ENCODE peak calls at places on chromosomes 7 and 10, in four cellular contexts. G is neural crest cell, A is AG10803, P is endothelial cell. J is an unnamed sample.
A peak's percentile ranks its signal among the peaks of the same experiment; 100 is the strongest.

GRCh38 chr7:94909023-94909466 is 1.7 kb downstream of the PPP1R9A start:
- DNase-seq in P (no peak), G (no peak), A (no peak), J (peak; percentile 4)

GRCh38 chr7:105352018-105352612 is 36.6 kb downstream of the SRPK2 start:
- DNase-seq in G (no peak), P (no peak), A (peak; percentile 98), J (no peak)

GRCh38 chr7:99184468-99185225 is 23.3 kb downstream of the KPNA7 start:
- DNase-seq in P (no peak), G (no peak), A (no peak), J (no peak)

GRCh38 chr7:104963378-104963990 is 50.5 kb upstream of the KMT2E start:
- DNase-seq in G (no peak), P (no peak), A (no peak), J (no peak)

GRCh38 chr7:107045195-107045960 is 873 bp downstream of the PRKAR2B start:
- DNase-seq in P (peak; percentile 9), G (no peak), A (no peak), J (peak; percentile 16)

GRCh38 chr7:47383064-47383463 is 198.8 kb downstream of the TNS3 start:
- DNase-seq in A (peak; percentile 80), P (no peak), G (no peak), J (no peak)

GRCh38 chr7:27840314-27840713 is 100.4 kb downstream of the TAX1BP1 start:
- DNase-seq in A (no peak), P (no peak), G (no peak), J (no peak)

GRCh38 chr10:23395017-23395416 is 43.9 kb upstream of the OTUD1 start:
- DNase-seq in G (no peak), A (no peak), P (no peak), J (no peak)

GRCh38 chr10:33129987-33130386 is 172.0 kb upstream of the ITGB1 start:
- DNase-seq in P (no peak), A (peak; percentile 95), G (no peak), J (no peak)

GRCh38 chr10:127357265-127357664 is 160.9 kb upstream of the INSYN2A start:
- DNase-seq in A (no peak), G (no peak), P (no peak), J (no peak)

GRCh38 chr10:127349737-127350136 is 153.3 kb upstream of the INSYN2A start:
- DNase-seq in A (no peak), G (no peak), P (no peak), J (no peak)

GRCh38 chr10:127353544-127353943 is 157.2 kb upstream of the INSYN2A start:
- DNase-seq in A (no peak), G (no peak), P (no peak), J (no peak)

GRCh38 chr10:127354255-127354654 is 157.9 kb upstream of the INSYN2A start:
- DNase-seq in A (no peak), P (no peak), G (no peak), J (no peak)

DNA sequence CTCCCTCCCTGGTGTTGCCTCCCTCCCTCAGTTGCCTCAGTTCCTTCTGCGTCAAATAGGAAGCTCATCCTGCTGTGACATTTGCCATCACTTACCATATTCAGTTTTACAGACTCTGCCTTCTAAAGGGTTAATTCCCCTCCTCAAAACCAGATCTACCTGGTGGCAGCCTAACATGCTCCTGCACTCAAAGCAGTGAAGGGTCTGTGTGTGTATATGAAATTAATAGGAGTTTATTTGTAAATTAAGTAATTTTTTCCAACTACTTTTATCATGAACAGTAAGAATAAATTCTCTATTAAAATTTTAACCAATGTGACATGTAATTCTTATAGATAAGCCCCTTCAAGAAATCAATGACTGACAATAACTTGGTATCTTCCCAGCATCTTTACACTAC is 158.6 kb upstream of the INSYN2A start:
- DNase-seq in A (no peak), G (no peak), P (no peak), J (no peak)
- TF ChIP-seq CTCF in A (peak; percentile 49), G (peak; percentile 55), P (no peak), J (peak; percentile 26)

GRCh38 chr7:131072505-131073091 is 255.1 kb upstream of the MKLN1 start:
- DNase-seq in G (no peak), P (no peak), A (peak; percentile 43), J (no peak)

GRCh38 chr7:131074043-131074442 is 253.6 kb upstream of the MKLN1 start:
- DNase-seq in P (no peak), G (no peak), A (no peak), J (no peak)

GRCh38 chr7:131068604-131069021 is 259.1 kb upstream of the MKLN1 start:
- DNase-seq in P (no peak), A (peak; percentile 40), G (no peak), J (no peak)

GRCh38 chr7:131074585-131074984 is 253.1 kb upstream of the MKLN1 start:
- DNase-seq in G (no peak), A (no peak), P (no peak), J (no peak)

GRCh38 chr7:131071786-131072504 is 255.7 kb upstream of the MKLN1 start:
- DNase-seq in G (no peak), A (peak; percentile 61), P (no peak), J (no peak)
- TF ChIP-seq CTCF in G (peak; percentile 60), A (peak; percentile 48), P (peak; percentile 65), J (no peak)

DNA sequence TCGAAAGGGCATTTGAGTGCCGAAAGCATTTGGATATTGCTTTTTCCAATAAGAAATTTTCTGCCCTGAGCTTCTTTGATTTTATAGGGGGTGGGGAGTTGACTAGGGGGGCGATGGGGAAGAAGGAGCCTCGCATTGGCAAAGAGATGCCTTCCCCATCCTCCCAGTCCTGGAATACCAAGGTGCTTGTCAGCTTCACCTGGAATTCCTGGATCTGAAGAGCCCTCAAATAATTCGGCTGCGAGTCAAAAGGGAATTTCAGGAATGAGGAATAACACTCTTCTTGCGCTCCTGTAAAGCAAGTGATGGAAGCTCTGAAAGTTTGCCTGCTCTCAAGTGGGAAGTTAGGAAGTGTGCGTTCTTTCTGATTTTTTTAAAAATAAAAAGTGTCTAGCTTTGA is 7.3 kb downstream of the NXPH1 start:
- DNase-seq in G (no peak), A (no peak), P (no peak), J (no peak)
- TF ChIP-seq CTCF in G (no peak), A (no peak), P (no peak), J (no peak)

GRCh38 chr10:1381339-1381738 is 325.2 kb downstream of the WDR37 start:
- DNase-seq in A (no peak), P (no peak), G (no peak), J (no peak)

GRCh38 chr10:1377756-1378397 is 321.7 kb downstream of the WDR37 start:
- DNase-seq in P (peak; percentile 2), A (no peak), G (no peak), J (peak; percentile 26)

GRCh38 chr10:1378473-1378872 is 322.3 kb downstream of the WDR37 start:
- DNase-seq in P (no peak), G (no peak), A (no peak), J (no peak)

GRCh38 chr10:1380075-1380793 is 324.0 kb downstream of the WDR37 start:
- DNase-seq in G (no peak), A (no peak), P (peak; percentile 1), J (peak; percentile 1)

GRCh38 chr10:1379601-1380000 is 323.4 kb downstream of the WDR37 start:
- DNase-seq in P (peak; percentile 22), G (no peak), A (no peak), J (peak; percentile 23)
- TF ChIP-seq CTCF in P (no peak), G (peak; percentile 44), A (no peak), J (peak; percentile 26)

GRCh38 chr7:4998244-4998643 is 39.3 kb upstream of the MMD2 start:
- DNase-seq in P (no peak), A (no peak), G (no peak), J (no peak)

GRCh38 chr7:4993471-4993870 is 34.5 kb upstream of the MMD2 start:
- DNase-seq in P (no peak), G (no peak), A (no peak), J (no peak)

GRCh38 chr7:4995429-4995969 is 36.5 kb upstream of the MMD2 start:
- DNase-seq in P (no peak), G (no peak), A (no peak), J (no peak)

GRCh38 chr7:4998830-4999768 is 40.1 kb upstream of the MMD2 start:
- DNase-seq in G (no peak), A (no peak), P (no peak), J (no peak)

GRCh38 chr7:4996696-4997222 is 37.8 kb upstream of the MMD2 start:
- DNase-seq in G (no peak), P (no peak), A (no peak), J (no peak)
- TF ChIP-seq CTCF in G (no peak), P (no peak), A (no peak), J (no peak)

GRCh38 chr7:45622058-45622457 is 47.9 kb downstream of the ADCY1 start:
- DNase-seq in A (no peak), G (no peak), P (no peak), J (no peak)

GRCh38 chr7:45623157-45623556 is 49.0 kb downstream of the ADCY1 start:
- DNase-seq in A (no peak), G (no peak), P (no peak), J (no peak)

GRCh38 chr7:45617166-45617565 is 43.0 kb downstream of the ADCY1 start:
- DNase-seq in P (no peak), G (no peak), A (no peak), J (no peak)
- TF ChIP-seq CTCF in P (no peak), G (no peak), A (no peak), J (no peak)

GRCh38 chr7:115356139-115356746 is 434.3 kb downstream of the MDFIC start:
- DNase-seq in P (no peak), G (no peak), A (no peak), J (no peak)
- TF ChIP-seq CTCF in P (peak; percentile 76), G (peak; percentile 74), A (peak; percentile 52), J (peak; percentile 40)

DNA sequence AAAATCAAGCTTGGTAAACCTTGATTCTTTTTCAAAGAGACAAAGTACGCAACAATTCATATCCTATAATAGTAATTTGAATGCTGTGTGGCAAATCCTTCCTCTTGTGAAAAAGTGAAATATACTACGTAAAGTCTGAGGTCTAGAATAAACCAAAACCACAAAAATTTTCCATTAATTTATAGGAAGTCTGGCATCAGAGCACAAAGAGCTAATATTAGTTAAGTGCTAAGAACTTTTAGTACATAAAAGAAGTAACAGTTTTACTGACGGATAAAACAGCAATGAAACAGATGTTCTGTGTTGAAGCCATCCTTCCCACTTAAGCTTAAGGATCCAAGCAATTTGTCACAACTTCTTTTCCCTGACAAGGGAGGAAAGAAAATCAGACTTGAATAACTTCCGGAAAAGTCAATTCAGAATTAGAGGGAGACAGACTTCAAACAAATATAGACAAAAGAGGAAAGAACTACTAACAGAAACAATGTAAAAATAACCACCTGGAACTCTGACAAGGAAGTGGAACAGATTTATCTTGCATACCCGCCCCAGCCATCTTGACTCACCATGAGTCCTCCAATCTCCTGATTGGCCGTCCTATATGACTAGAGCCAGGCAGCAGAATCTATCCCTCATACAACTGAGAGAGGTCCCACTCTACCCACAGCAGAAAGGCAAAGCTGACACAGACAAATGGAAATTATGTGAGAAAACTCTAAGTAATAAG is 34.5 kb downstream of the RHEB start:
- DNase-seq in P (no peak), G (no peak), A (peak; percentile 71), J (no peak)
- TF ChIP-seq CTCF in P (no peak), G (no peak), A (peak; percentile 7), J (no peak)

GRCh38 chr10:19347592-19347991 is 299.0 kb downstream of the MALRD1 start:
- DNase-seq in G (no peak), A (no peak), P (peak; percentile 12), J (peak; percentile 10)
- TF ChIP-seq CTCF in G (peak; percentile 47), A (peak; percentile 6), P (no peak), J (peak; percentile 34)